ENCODE peak calls at places on chromosomes 6 and 20, in nine cellular contexts. R is NCI-H1092; T is activated CD4-positive, alpha-beta memory T cell treated with anti-CD3 and anti-CD28 coated beads, Interleukin-2, amount 10 ng/mL, durations not matched to agents 7 days and 5 days; K is hippocampal formation; X is ELR; D is HCEC 1CT; C is M059J; V is foreskin melanocyte; E is stimulated activated CD4-positive, alpha-beta T cell treated with anti-CD3 and anti-CD28 coated beads, Interleukin-4, amount 100 ng/mL, for 48 hours. Y is an unnamed sample.

GRCh38 chr20:9518776-9519175 is 4.4 kb downstream of the LAMP5 start:
- DNase-seq in R (no peak), T (no peak), K (no peak), X (no peak), D (no peak), C (no peak), V (no peak), E (no peak), Y (no peak)

GRCh38 chr6:113697642-113698410 is 159.3 kb upstream of the MARCKS start:
- DNase-seq in R (no peak), T (no peak), K (no peak), X (peak), D (peak), C (peak), V (no peak), E (no peak), Y (no peak)

GRCh38 chr6:119311514-119312142 is 37.9 kb downstream of the MAN1A1 start:
- DNase-seq in R (no peak), T (no peak), K (no peak), X (no peak), D (no peak), C (no peak), V (no peak), E (no peak), Y (no peak)

GRCh38 chr6:106146852-106147351 is 60.8 kb downstream of the PRDM1 start:
- DNase-seq in R (no peak), T (no peak), K (no peak), X (peak), D (peak), C (peak), V (no peak), E (no peak), Y (no peak)

GRCh38 chr6:50602191-50602810 is 111.0 kb upstream of the TFAP2D start:
- DNase-seq in R (no peak), T (no peak), K (peak), X (peak), D (no peak), C (peak), V (peak), E (no peak), Y (peak)

GRCh38 chr20:36334281-36335075 is 28.3 kb downstream of the DLGAP4 start:
- DNase-seq in R (no peak), T (no peak), K (no peak), X (no peak), D (no peak), C (no peak), V (no peak), E (no peak), Y (no peak)

GRCh38 chr20:62621251-62622110 is 20.8 kb upstream of the SLCO4A1 start:
- DNase-seq in R (no peak), T (no peak), K (no peak), X (no peak), D (no peak), C (no peak), V (no peak), E (no peak), Y (no peak)

GRCh38 chr20:9332783-9333482 is 181.5 kb upstream of the LAMP5 start:
- DNase-seq in R (peak), T (no peak), K (no peak), X (no peak), D (no peak), C (no peak), V (no peak), E (no peak), Y (no peak)

GRCh38 chr6:112311950-112312547 is 35.1 kb upstream of the RFPL4B start:
- DNase-seq in R (no peak), T (no peak), K (peak), X (peak), D (peak), C (peak), V (no peak), E (no peak), Y (peak)

Y was measured in cardiac muscle cell.